ENCODE peak calls at places on chromosomes 5 and 9, in four cellular contexts. U is cardiac muscle cell, Y is tibial artery, E is fibroblast of lung. N is an unnamed sample.

GRCh38 chr9:5140151-5140550 is 45.3 kb downstream of the INSL6 start:
- DNase-seq in U (no peak), Y (no peak), E (peak), N (no peak)

GRCh38 chr5:35362772-35363171 is 132.5 kb upstream of the PRLR start:
- DNase-seq in Y (no peak), U (no peak), E (no peak), N (no peak)

GRCh38 chr9:76729116-76729515 is 35.1 kb upstream of the PCA3 start:
- DNase-seq in E (no peak), U (no peak), Y (no peak), N (no peak)

GRCh38 chr5:122332589-122333555 is 20.8 kb downstream of the SNCAIP start:
- DNase-seq in U (no peak), E (peak), Y (no peak), N (no peak)

GRCh38 chr5:7815757-7816534 is 35.0 kb downstream of the CFAP90 start:
- DNase-seq in Y (peak), U (peak), E (peak), N (peak)

GRCh38 chr5:179163236-179164155 is 103.3 kb downstream of the ZNF354C start:
- DNase-seq in Y (peak), E (no peak), U (no peak), N (no peak)

GRCh38 chr9:87428659-87429058 is 69.0 kb upstream of the DAPK1 start:
- DNase-seq in Y (no peak), U (no peak), E (no peak), N (no peak)

GRCh38 chr9:110133608-110134214 is 74.2 kb downstream of the C9orf152 start:
- DNase-seq in E (peak), Y (no peak), U (no peak), N (no peak)

GRCh38 chr5:155726267-155726666 is 600.7 kb upstream of the SGCD start:
- DNase-seq in U (peak), E (peak), Y (no peak), N (no peak)

GRCh38 chr5:155729684-155730059 is 597.3 kb upstream of the SGCD start:
- DNase-seq in U (peak), Y (no peak), E (peak), N (no peak)

GRCh38 chr5:155727512-155728145 is 599.3 kb upstream of the SGCD start:
- DNase-seq in E (peak), U (no peak), Y (no peak), N (no peak)

GRCh38 chr5:155728146-155728856 is 598.7 kb upstream of the SGCD start:
- DNase-seq in E (peak), U (peak), Y (no peak), N (peak)

DNA sequence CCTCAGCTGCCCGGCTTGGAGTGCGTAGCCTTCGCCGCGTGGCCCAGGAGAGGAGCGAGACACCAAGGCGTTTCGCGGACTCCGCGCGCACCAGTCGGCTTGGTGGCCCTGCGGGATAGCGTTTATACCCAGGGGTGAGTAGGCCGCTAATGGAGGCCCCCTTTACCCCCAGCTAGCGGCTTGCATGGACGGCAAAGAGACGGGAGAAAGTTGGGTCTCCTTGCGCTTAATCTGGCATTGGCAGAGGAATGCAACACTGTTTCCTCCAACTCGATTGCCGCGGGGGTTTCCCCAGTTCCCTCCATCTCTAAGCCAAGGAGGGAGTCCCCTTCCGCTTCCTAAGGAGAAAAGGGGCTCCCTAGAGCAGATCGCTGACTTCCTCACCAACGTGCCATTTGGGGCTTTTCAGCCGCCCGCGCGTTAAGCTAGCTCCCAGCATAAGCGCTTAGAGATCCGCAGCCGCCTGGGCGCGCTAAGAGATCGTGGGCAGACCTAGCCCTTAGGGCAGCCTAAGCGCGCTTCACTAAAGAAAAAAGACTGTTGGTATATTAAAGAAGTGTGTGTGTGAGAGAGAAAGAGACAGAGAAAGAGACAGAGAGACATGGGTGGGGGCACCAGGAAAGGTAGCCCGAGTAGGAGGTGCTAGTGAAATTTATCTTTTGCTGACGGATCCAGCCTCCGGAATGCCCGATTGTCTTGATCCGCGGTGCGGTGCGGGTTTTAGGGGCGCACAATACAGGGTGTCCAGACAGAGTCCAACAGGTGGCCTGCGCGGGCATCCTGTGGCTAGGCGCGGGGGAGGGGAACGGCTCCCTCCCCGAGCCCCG is 597.9 kb upstream of the SGCD start:
- DNase-seq in Y (no peak), U (peak), E (peak), N (no peak)
- H3K4me3 ChIP-seq in Y (peak), U (peak), E (no peak), N (peak)

GRCh38 chr5:149679876-149680809 is 50.0 kb upstream of the PPARGC1B start:
- DNase-seq in U (no peak), E (no peak), Y (no peak), N (no peak)

GRCh38 chr5:149680810-149681221 is 49.3 kb upstream of the PPARGC1B start:
- DNase-seq in U (peak), E (no peak), Y (peak), N (no peak)

GRCh38 chr5:149681922-149682321 is 48.2 kb upstream of the PPARGC1B start:
- DNase-seq in E (no peak), Y (no peak), U (no peak), N (no peak)

GRCh38 chr5:149682532-149683076 is 47.5 kb upstream of the PPARGC1B start:
- DNase-seq in U (no peak), E (no peak), Y (no peak), N (no peak)

GRCh38 chr5:149681252-149681651 is 48.9 kb upstream of the PPARGC1B start:
- DNase-seq in Y (no peak), E (no peak), U (peak), N (no peak)
- TF ChIP-seq CTCF in Y (no peak), E (no peak), U (no peak), N (no peak)

DNA sequence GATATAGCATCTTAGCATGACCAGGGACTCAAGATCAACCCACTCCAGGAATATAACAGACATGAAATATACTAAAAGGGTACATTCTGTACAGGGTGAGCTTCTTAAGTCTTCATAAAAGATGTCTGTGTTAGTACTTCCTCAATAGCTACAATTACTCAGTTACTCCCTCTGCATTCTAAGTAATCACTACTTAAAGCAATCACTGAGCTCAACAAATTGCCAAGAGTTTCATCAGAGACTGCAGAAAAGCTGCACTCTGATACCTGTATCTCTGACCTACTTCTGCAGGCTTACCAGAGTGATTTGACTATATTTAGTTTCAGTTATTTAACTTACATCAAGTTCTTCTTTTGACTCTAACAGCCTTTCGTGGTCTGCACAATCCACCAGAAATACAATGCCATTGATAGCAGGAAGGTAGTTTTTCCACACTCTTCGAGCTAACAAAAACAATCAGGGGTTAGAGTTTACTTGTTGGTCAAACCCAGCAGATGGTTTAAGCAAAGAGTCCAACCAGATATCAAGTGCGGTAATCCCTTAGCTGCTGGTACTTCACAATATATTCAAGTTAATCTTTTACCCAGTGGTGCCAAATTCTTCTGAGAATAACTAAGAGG is 23.3 kb downstream of the SAR1B start:
- DNase-seq in Y (no peak), U (no peak), E (no peak), N (no peak)
- H3K27ac ChIP-seq in Y (no peak), U (no peak), E (no peak), N (no peak)

GRCh38 chr5:150335778-150336177 is 21.7 kb upstream of the TCOF1 start:
- DNase-seq in E (no peak), Y (no peak), U (no peak), N (no peak)

GRCh38 chr5:150340614-150341265 is 16.8 kb upstream of the TCOF1 start:
- DNase-seq in U (no peak), E (no peak), Y (no peak), N (no peak)

GRCh38 chr5:150339841-150340240 is 17.7 kb upstream of the TCOF1 start:
- DNase-seq in E (no peak), U (no peak), Y (no peak), N (no peak)

GRCh38 chr5:150339165-150339564 is 18.3 kb upstream of the TCOF1 start:
- DNase-seq in E (no peak), U (peak), Y (no peak), N (no peak)

GRCh38 chr5:150338546-150338945 is 19.0 kb upstream of the TCOF1 start:
- DNase-seq in Y (no peak), E (no peak), U (no peak), N (no peak)
- H3K4me3 ChIP-seq in Y (no peak), E (no peak), U (no peak), N (no peak)

GRCh38 chr5:86008293-86008692 is 609.4 kb upstream of the COX7C start:
- DNase-seq in U (no peak), Y (no peak), E (no peak), N (no peak)
- TF ChIP-seq CTCF in U (no peak), Y (no peak), E (no peak), N (no peak)

GRCh38 chr9:17777465-17777864 is 198.6 kb downstream of the SH3GL2 start:
- DNase-seq in U (no peak), E (no peak), Y (no peak), N (no peak)
- H3K27ac ChIP-seq in U (no peak), E (no peak), Y (no peak), N (no peak)

N was measured in coronary artery.